ENCODE peak calls at places on chromosomes 13 and 19, in five cellular contexts. E is IMR-90, H is tibial nerve, U is sigmoid colon, S is HCT116. X is an unnamed sample.

GRCh38 chr13:111650626-111651025 is 330.2 kb downstream of the TEX29 start:
- DNase-seq in U (no peak), E (no peak), S (no peak), H (no peak), X (no peak)

GRCh38 chr13:48431431-48431830 is 18.5 kb upstream of the LPAR6 start:
- DNase-seq in S (no peak), H (no peak), U (no peak), E (no peak), X (no peak)

GRCh38 chr13:87877477-87877876 is 206.3 kb downstream of the SLITRK5 start:
- DNase-seq in U (no peak), S (no peak), E (no peak), H (no peak), X (no peak)

GRCh38 chr13:31045621-31046081 is 113.2 kb downstream of the TEX26 start:
- DNase-seq in S (peak), U (peak), E (peak), H (no peak), X (no peak)

GRCh38 chr13:93951153-93951552 is 528.3 kb downstream of the DCT start:
- DNase-seq in S (no peak), U (no peak), E (peak), H (no peak), X (no peak)

GRCh38 chr19:18833141-18833476 is 1.4 kb downstream of the UPF1 start:
- DNase-seq in S (no peak), H (no peak), U (no peak), E (no peak), X (no peak)

GRCh38 chr19:58212336-58213074 is 16.2 kb upstream of the ZNF544 start:
- DNase-seq in H (no peak), S (no peak), U (no peak), E (no peak), X (peak)

GRCh38 chr13:52405767-52406494 is at the start of gene THSD1:
- DNase-seq in E (peak), H (peak), S (no peak), U (peak), X (peak)

GRCh38 chr19:38211206-38211605 is 12.8 kb downstream of the DPF1 start:
- DNase-seq in H (no peak), U (no peak), S (no peak), E (no peak), X (no peak)

GRCh38 chr13:102142473-102142826 is 259.4 kb downstream of the FGF14 start:
- DNase-seq in H (no peak), S (no peak), E (no peak), U (no peak), X (no peak)

GRCh38 chr19:3980353-3981251 is 4.7 kb downstream of the EEF2 start:
- DNase-seq in S (no peak), E (no peak), U (peak), H (no peak), X (no peak)
- TF ChIP-seq POLR2A in S (no peak), E (no peak), U (no peak), H (no peak), X (no peak)

DNA sequence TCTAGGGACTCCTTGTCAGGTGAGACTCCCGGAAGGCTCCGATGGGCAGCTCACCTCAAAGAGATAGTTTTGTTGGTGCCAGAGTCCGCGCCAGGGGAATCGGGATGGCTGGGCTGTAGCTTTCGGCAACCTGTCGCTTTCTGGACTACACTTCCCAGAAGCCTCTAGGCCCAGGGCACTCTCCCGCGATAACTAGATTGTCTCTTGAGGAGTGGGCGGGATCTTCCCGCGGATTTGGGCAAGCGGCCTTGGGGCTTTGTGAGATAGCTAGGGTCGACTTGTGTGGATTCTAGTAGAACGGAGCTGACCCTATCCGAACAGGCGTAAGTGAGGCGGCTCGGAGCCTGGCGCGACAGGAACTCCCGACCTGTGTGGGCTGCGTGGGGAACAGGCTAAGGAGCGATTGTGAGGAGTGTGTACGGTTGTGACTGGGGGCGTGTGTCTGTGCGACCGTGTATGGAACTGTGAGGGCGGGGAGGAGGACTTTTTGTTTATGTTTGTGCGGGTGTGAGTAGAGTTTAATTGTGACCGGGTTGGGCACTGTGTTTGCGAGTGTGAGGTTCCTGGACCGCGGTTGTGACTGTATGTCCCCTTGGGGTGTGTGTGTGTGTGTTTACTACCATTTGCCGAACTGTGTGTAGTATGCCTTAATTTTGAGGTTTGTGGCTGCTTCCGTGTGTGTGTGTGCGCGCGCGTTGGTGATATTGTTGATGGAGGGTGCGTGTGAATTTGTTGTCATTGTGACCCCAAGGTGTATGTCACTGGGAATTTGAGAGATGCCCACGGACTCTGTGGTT is at the start of gene ZNF345:
- DNase-seq in S (no peak), E (peak), H (peak), U (peak), X (peak)
- TF ChIP-seq POLR2A in S (no peak), E (peak), H (peak), U (peak), X (peak)

GRCh38 chr19:35264281-35265125 is 4.3 kb upstream of the USF2 start:
- DNase-seq in S (no peak), H (peak), U (peak), E (no peak), X (no peak)
- TF ChIP-seq POLR2A in S (no peak), H (peak), U (no peak), E (no peak), X (peak)

DNA sequence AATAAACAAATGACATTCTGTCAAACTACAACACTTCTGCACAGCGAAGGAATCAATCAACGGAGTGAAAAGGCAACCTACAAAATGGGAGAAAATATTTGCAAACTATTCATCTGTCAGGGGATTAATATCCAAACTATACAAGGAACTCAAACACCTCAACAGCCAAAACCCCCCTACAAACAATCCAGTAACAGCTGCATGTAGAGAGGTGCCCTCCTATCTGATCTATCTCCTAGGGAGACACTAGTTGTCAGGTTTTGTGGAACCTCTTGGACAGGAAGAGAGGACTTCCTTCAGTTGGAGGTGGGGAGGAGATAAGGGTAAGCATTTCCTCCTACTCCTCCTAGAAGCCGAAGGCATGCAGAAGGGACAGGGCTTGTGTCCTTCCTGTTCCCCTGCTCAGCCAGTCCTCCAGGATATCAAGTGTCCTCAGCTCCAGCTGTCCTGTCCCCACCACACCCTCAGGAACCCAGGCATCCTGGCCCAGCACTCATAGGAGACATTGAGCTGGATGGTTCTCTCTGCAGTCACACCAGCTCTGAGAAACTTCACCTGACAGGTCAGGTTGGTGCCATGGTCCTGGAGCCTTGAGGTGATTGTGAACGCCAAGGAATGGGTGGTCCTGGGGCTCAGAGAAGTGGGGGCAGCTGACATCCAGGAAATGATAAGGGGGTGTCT is 9.8 kb upstream of the SIGLEC8 start:
- DNase-seq in S (no peak), H (no peak), U (peak), E (no peak), X (no peak)
- TF ChIP-seq POLR2A in S (no peak), H (no peak), U (no peak), E (no peak), X (no peak)

GRCh38 chr13:44273991-44274810 is 99.4 kb upstream of the SERP2 start:
- DNase-seq in U (no peak), E (peak), H (no peak), S (no peak), X (peak)
- TF ChIP-seq POLR2A in U (no peak), E (no peak), H (no peak), S (no peak), X (no peak)

GRCh38 chr19:30890033-30890432 is 459.2 kb downstream of the TSHZ3 start:
- DNase-seq in E (no peak), U (no peak), S (no peak), H (no peak), X (no peak)
- TF ChIP-seq POLR2A in E (no peak), U (no peak), S (no peak), H (no peak), X (no peak)

GRCh38 chr19:55598719-55599467 is 424 bp downstream of the FIZ1 start:
- DNase-seq in E (peak), S (peak), U (peak), H (peak), X (peak)
- TF ChIP-seq POLR2A in E (peak), S (no peak), U (no peak), H (no peak), X (no peak)

DNA sequence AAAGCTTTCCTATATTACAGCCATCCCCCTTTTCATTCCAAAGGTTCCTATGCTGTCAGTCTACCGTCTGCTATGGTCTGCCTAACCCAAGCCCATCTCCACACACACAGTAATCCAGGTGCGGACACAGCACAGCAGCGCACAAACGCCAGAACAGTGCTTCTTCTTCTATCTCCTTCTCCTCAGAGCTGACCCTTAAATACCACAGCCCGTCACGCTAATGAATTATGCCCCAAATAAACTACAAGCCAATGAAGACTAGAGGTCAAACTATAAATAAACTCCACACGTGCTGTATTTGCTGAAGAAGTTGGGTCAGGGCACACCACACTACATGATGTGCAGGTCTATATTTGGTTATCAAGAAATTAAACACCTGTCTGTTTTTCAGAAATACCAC is 71.8 kb downstream of the TBC1D4 start:
- DNase-seq in E (no peak), S (no peak), U (no peak), H (no peak), X (no peak)
- TF ChIP-seq POLR2A in E (no peak), S (no peak), U (no peak), H (no peak), X (no peak)

GRCh38 chr19:7617172-7617571 is 12.2 kb downstream of the XAB2 start:
- DNase-seq in H (no peak), U (no peak), S (no peak), E (no peak), X (no peak)
- TF ChIP-seq POLR2A in H (no peak), U (no peak), S (no peak), E (no peak), X (no peak)

GRCh38 chr19:10418281-10419199 is 1.8 kb upstream of the PDE4A start:
- DNase-seq in H (no peak), E (no peak), S (no peak), U (no peak), X (no peak)

GRCh38 chr19:10419200-10419645 is 1.1 kb upstream of the PDE4A start:
- DNase-seq in S (no peak), E (no peak), H (no peak), U (no peak), X (no peak)

GRCh38 chr19:10421240-10421948 is 1.1 kb downstream of the PDE4A start:
- DNase-seq in H (no peak), U (no peak), E (no peak), S (no peak), X (no peak)

GRCh38 chr19:10420444-10421239 is at the start of gene PDE4A:
- DNase-seq in E (no peak), H (no peak), U (no peak), S (no peak), X (peak)

GRCh38 chr19:10419646-10420443 is 493 bp upstream of the PDE4A start:
- DNase-seq in H (no peak), S (peak), E (peak), U (no peak), X (peak)
- TF ChIP-seq POLR2A in H (no peak), S (no peak), E (peak), U (no peak), X (no peak)